ENCODE peak calls at places on chromosomes 5 and 9, in eight cellular contexts. One of them, this sample, is unnamed.

GRCh38 chr9:108463927-108464606 is 391.7 kb downstream of the ACTL7B start:
- DNase-seq in iris pigment epithelial cell: no peak
- DNase-seq in NCI-H1417: no peak
- DNase-seq in cardiac fibroblast: no peak
- DNase-seq in heart right ventricle: no peak
- DNase-seq in mucosa of gallbladder: no peak
- DNase-seq in left ventricle myocardium superior: no peak
- DNase-seq in effector memory CD8-positive, alpha-beta T cell: no peak
- DNase-seq in this sample: no peak

GRCh38 chr5:82885657-82886389 is 191.4 kb downstream of the TMEM167A start:
- DNase-seq in NCI-H1417: peak
- DNase-seq in effector memory CD8-positive, alpha-beta T cell: no peak
- DNase-seq in cardiac fibroblast: peak
- DNase-seq in left ventricle myocardium superior: no peak
- DNase-seq in iris pigment epithelial cell: peak
- DNase-seq in mucosa of gallbladder: no peak
- DNase-seq in heart right ventricle: no peak
- DNase-seq in this sample: no peak

GRCh38 chr9:86098793-86099694 is at the start of gene GOLM1:
- DNase-seq in effector memory CD8-positive, alpha-beta T cell: peak
- DNase-seq in iris pigment epithelial cell: peak
- DNase-seq in mucosa of gallbladder: peak
- DNase-seq in cardiac fibroblast: peak
- DNase-seq in heart right ventricle: peak
- DNase-seq in left ventricle myocardium superior: peak
- DNase-seq in NCI-H1417: peak
- DNase-seq in this sample: peak

GRCh38 chr9:14260101-14260500 is 53.8 kb downstream of the NFIB start:
- DNase-seq in left ventricle myocardium superior: no peak
- DNase-seq in cardiac fibroblast: peak
- DNase-seq in NCI-H1417: no peak
- DNase-seq in iris pigment epithelial cell: peak
- DNase-seq in effector memory CD8-positive, alpha-beta T cell: no peak
- DNase-seq in heart right ventricle: no peak
- DNase-seq in mucosa of gallbladder: no peak
- DNase-seq in this sample: no peak

GRCh38 chr9:135847833-135848232 is 59.5 kb downstream of the CAMSAP1 start:
- DNase-seq in mucosa of gallbladder: no peak
- DNase-seq in NCI-H1417: peak
- DNase-seq in effector memory CD8-positive, alpha-beta T cell: no peak
- DNase-seq in iris pigment epithelial cell: no peak
- DNase-seq in left ventricle myocardium superior: no peak
- DNase-seq in heart right ventricle: no peak
- DNase-seq in cardiac fibroblast: no peak
- DNase-seq in this sample: no peak

GRCh38 chr5:58972301-58972700 is 389.4 kb downstream of the RAB3C start:
- DNase-seq in cardiac fibroblast: peak
- DNase-seq in iris pigment epithelial cell: peak
- DNase-seq in NCI-H1417: no peak
- DNase-seq in heart right ventricle: no peak
- DNase-seq in mucosa of gallbladder: no peak
- DNase-seq in effector memory CD8-positive, alpha-beta T cell: no peak
- DNase-seq in left ventricle myocardium superior: no peak
- DNase-seq in this sample: no peak

GRCh38 chr5:122099060-122099790 is 21.2 kb upstream of the LOX start:
- DNase-seq in cardiac fibroblast: peak
- DNase-seq in heart right ventricle: no peak
- DNase-seq in iris pigment epithelial cell: peak
- DNase-seq in NCI-H1417: no peak
- DNase-seq in effector memory CD8-positive, alpha-beta T cell: no peak
- DNase-seq in mucosa of gallbladder: no peak
- DNase-seq in left ventricle myocardium superior: no peak
- DNase-seq in this sample: no peak

GRCh38 chr5:31692561-31693221 is 53.8 kb downstream of the PDZD2 start:
- DNase-seq in heart right ventricle: peak
- DNase-seq in cardiac fibroblast: no peak
- DNase-seq in left ventricle myocardium superior: peak
- DNase-seq in NCI-H1417: no peak
- DNase-seq in mucosa of gallbladder: peak
- DNase-seq in iris pigment epithelial cell: no peak
- DNase-seq in effector memory CD8-positive, alpha-beta T cell: no peak
- DNase-seq in this sample: no peak

GRCh38 chr9:28764532-28764931 is 1191.3 kb upstream of the C9orf72 start:
- DNase-seq in mucosa of gallbladder: no peak
- DNase-seq in cardiac fibroblast: no peak
- DNase-seq in NCI-H1417: no peak
- DNase-seq in effector memory CD8-positive, alpha-beta T cell: no peak
- DNase-seq in iris pigment epithelial cell: no peak
- DNase-seq in heart right ventricle: no peak
- DNase-seq in left ventricle myocardium superior: no peak
- DNase-seq in this sample: no peak

GRCh38 chr5:115377468-115378217 is 81.2 kb upstream of the CCDC112 start:
- DNase-seq in left ventricle myocardium superior: no peak
- DNase-seq in mucosa of gallbladder: no peak
- DNase-seq in cardiac fibroblast: peak
- DNase-seq in heart right ventricle: peak
- DNase-seq in NCI-H1417: no peak
- DNase-seq in effector memory CD8-positive, alpha-beta T cell: no peak
- DNase-seq in iris pigment epithelial cell: peak
- DNase-seq in this sample: no peak

GRCh38 chr9:36140086-36141084 is 3.9 kb downstream of the GLIPR2 start:
- DNase-seq in iris pigment epithelial cell: no peak
- DNase-seq in NCI-H1417: no peak
- DNase-seq in mucosa of gallbladder: no peak
- DNase-seq in effector memory CD8-positive, alpha-beta T cell: no peak
- DNase-seq in heart right ventricle: no peak
- DNase-seq in left ventricle myocardium superior: no peak
- DNase-seq in cardiac fibroblast: no peak
- DNase-seq in this sample: no peak

GRCh38 chr9:27125030-27125429 is 16.0 kb downstream of the TEK start:
- DNase-seq in mucosa of gallbladder: peak
- DNase-seq in heart right ventricle: peak
- DNase-seq in NCI-H1417: no peak
- DNase-seq in iris pigment epithelial cell: peak
- DNase-seq in effector memory CD8-positive, alpha-beta T cell: no peak
- DNase-seq in left ventricle myocardium superior: peak
- DNase-seq in cardiac fibroblast: peak
- DNase-seq in this sample: peak

GRCh38 chr9:26656003-26656940 is 236.3 kb downstream of the CAAP1 start:
- DNase-seq in heart right ventricle: no peak
- DNase-seq in left ventricle myocardium superior: no peak
- DNase-seq in iris pigment epithelial cell: peak
- DNase-seq in NCI-H1417: peak
- DNase-seq in effector memory CD8-positive, alpha-beta T cell: no peak
- DNase-seq in cardiac fibroblast: peak
- DNase-seq in mucosa of gallbladder: no peak
- DNase-seq in this sample: peak

GRCh38 chr5:35736280-35736679 is 118.6 kb downstream of the SPEF2 start:
- DNase-seq in NCI-H1417: no peak
- DNase-seq in heart right ventricle: no peak
- DNase-seq in cardiac fibroblast: no peak
- DNase-seq in effector memory CD8-positive, alpha-beta T cell: no peak
- DNase-seq in iris pigment epithelial cell: no peak
- DNase-seq in mucosa of gallbladder: no peak
- DNase-seq in left ventricle myocardium superior: no peak
- DNase-seq in this sample: no peak

GRCh38 chr5:41924872-41925554 is at the start of gene FBXO4:
- DNase-seq in heart right ventricle: peak
- DNase-seq in effector memory CD8-positive, alpha-beta T cell: peak
- DNase-seq in mucosa of gallbladder: peak
- DNase-seq in iris pigment epithelial cell: peak
- DNase-seq in NCI-H1417: peak
- DNase-seq in left ventricle myocardium superior: peak
- DNase-seq in cardiac fibroblast: peak
- DNase-seq in this sample: peak

GRCh38 chr9:13674926-13675637 is 395.6 kb upstream of the MPDZ start:
- DNase-seq in iris pigment epithelial cell: no peak
- DNase-seq in effector memory CD8-positive, alpha-beta T cell: no peak
- DNase-seq in left ventricle myocardium superior: no peak
- DNase-seq in mucosa of gallbladder: no peak
- DNase-seq in NCI-H1417: no peak
- DNase-seq in heart right ventricle: no peak
- DNase-seq in cardiac fibroblast: no peak
- DNase-seq in this sample: no peak

GRCh38 chr9:107397076-107398049 is 92.2 kb downstream of the KLF4 start:
- DNase-seq in effector memory CD8-positive, alpha-beta T cell: no peak
- DNase-seq in heart right ventricle: no peak
- DNase-seq in left ventricle myocardium superior: no peak
- DNase-seq in mucosa of gallbladder: no peak
- DNase-seq in NCI-H1417: no peak
- DNase-seq in iris pigment epithelial cell: peak
- DNase-seq in cardiac fibroblast: peak
- DNase-seq in this sample: no peak

This sample was measured in NCI-H1092 treated with DMSO at 0.1 percent for 48 hours.